ENCODE peak calls at places on chromosomes 1 and 21, in seven cellular contexts. R is kidney epithelial cell, P is A549, A is astrocyte of the cerebellum, Z is hepatocyte, M is BJ, I is foreskin fibroblast. D is an unnamed sample.

GRCh38 chr1:54409156-54410142 is 3.3 kb upstream of the SSBP3 start:
- DNase-seq in P (no peak), Z (no peak), I (no peak), R (no peak), A (no peak), M (no peak), D (peak)

GRCh38 chr1:167628754-167629515 is 1.1 kb upstream of the RCSD1 start:
- DNase-seq in P (no peak), A (no peak), Z (no peak), I (no peak), M (no peak), R (no peak), D (no peak)

GRCh38 chr21:45080232-45080631 is 5.9 kb downstream of the ADARB1 start:
- DNase-seq in R (no peak), P (no peak), M (no peak), A (no peak), Z (no peak), I (no peak), D (no peak)

GRCh38 chr1:164780863-164781262 is 221.9 kb downstream of the PBX1 start:
- DNase-seq in I (peak), P (peak), A (no peak), R (peak), M (peak), Z (peak), D (peak)

GRCh38 chr1:4600615-4601460 is 53.6 kb upstream of the AJAP1 start:
- DNase-seq in Z (no peak), P (no peak), A (no peak), I (no peak), R (no peak), M (no peak), D (no peak)

GRCh38 chr1:32612189-32612881 is 38.0 kb downstream of the ZBTB8OS start:
- DNase-seq in I (peak), Z (peak), R (peak), P (peak), A (peak), M (peak), D (peak)

GRCh38 chr1:34763142-34763781 is 3.7 kb downstream of the GJB4 start:
- DNase-seq in A (no peak), Z (peak), I (no peak), R (peak), P (peak), M (no peak), D (peak)

GRCh38 chr21:45975017-45975595 is 6.5 kb upstream of the COL6A1 start:
- DNase-seq in Z (peak), M (no peak), A (no peak), R (no peak), P (no peak), I (peak), D (no peak)

GRCh38 chr1:53902235-53902920 is 8.4 kb downstream of the DIO1 start:
- DNase-seq in Z (no peak), I (peak), M (no peak), A (no peak), R (no peak), P (no peak), D (no peak)

GRCh38 chr21:45923146-45923545 is 58.4 kb upstream of the COL6A1 start:
- DNase-seq in I (peak), R (peak), Z (peak), M (peak), A (peak), P (peak), D (peak)

GRCh38 chr1:151790940-151791651 is 796 bp upstream of the TDRKH start:
- DNase-seq in R (peak), Z (peak), M (no peak), P (peak), A (no peak), I (peak), D (peak)

GRCh38 chr1:95388041-95388440 is 154.0 kb downstream of the RWDD3 start:
- DNase-seq in I (no peak), R (no peak), P (no peak), Z (no peak), M (no peak), A (no peak), D (peak)

GRCh38 chr1:59674605-59675004 is 140.1 kb upstream of the HOOK1 start:
- DNase-seq in R (no peak), I (peak), Z (no peak), P (no peak), M (no peak), A (no peak), D (peak)

GRCh38 chr1:93638981-93639380 is 42.7 kb downstream of the BCAR3 start:
- DNase-seq in P (no peak), R (no peak), I (no peak), A (no peak), M (no peak), Z (no peak), D (no peak)

GRCh38 chr1:183259886-183260285 is 73.8 kb downstream of the LAMC2 start:
- DNase-seq in M (no peak), A (no peak), P (no peak), Z (no peak), R (no peak), I (no peak), D (no peak)

GRCh38 chr1:222634180-222635013 is 16.5 kb downstream of the MIA3 start:
- DNase-seq in I (peak), Z (peak), R (no peak), P (peak), M (peak), A (peak), D (peak)

GRCh38 chr1:158008630-158009029 is 15.2 kb downstream of the KIRREL1 start:
- DNase-seq in A (no peak), M (no peak), I (peak), R (no peak), Z (no peak), P (no peak), D (peak)

DNA sequence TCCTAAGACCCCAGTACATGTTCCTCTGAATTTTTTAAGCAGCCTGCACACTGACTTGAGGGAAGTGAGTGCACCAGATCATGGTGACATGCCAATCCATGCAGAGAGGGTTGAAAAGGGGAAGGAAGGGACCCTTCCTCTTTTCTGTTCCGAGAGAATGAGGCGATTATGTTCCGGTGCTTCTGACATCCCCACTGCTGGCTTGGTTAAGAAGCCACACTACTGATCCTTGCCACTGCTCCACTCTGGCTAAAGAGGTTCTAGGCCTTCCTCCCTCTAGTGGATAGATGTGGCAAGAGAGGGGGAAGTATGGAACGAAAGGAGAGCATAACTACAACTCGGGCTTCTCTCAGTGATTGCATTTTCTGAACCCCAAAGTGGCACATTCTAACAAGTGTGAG is 1.8 kb upstream of the CYB5R1 start:
- DNase-seq in R (peak), Z (peak), M (no peak), P (peak), I (peak), A (peak), D (peak)
- TF ChIP-seq CTCF in R (peak), Z (peak), M (peak), P (peak), I (peak), A (peak), D (peak)

GRCh38 chr1:83064589-83065242 is 934.2 kb downstream of the TTLL7 start:
- DNase-seq in A (no peak), P (no peak), Z (no peak), R (no peak), I (peak), M (no peak), D (no peak)
- H3K4me3 ChIP-seq in A (no peak), P (peak), Z (no peak), R (no peak), I (peak), M (no peak), D (no peak)

GRCh38 chr1:90612033-90612432 is 105.1 kb downstream of the BARHL2 start:
- DNase-seq in P (no peak), I (no peak), M (no peak), R (no peak), A (no peak), Z (no peak), D (no peak)

GRCh38 chr1:90613371-90613770 is 103.7 kb downstream of the BARHL2 start:
- DNase-seq in A (no peak), M (no peak), R (no peak), I (no peak), P (no peak), Z (no peak), D (no peak)

GRCh38 chr1:90616395-90616794 is 100.7 kb downstream of the BARHL2 start:
- DNase-seq in M (no peak), A (no peak), P (no peak), R (no peak), Z (peak), I (no peak), D (peak)

GRCh38 chr1:90614872-90615271 is 102.2 kb downstream of the BARHL2 start:
- DNase-seq in I (no peak), P (no peak), R (no peak), A (no peak), Z (no peak), M (no peak), D (no peak)
- TF ChIP-seq CTCF in I (no peak), P (no peak), R (peak), A (peak), Z (peak), M (peak), D (peak)

DNA sequence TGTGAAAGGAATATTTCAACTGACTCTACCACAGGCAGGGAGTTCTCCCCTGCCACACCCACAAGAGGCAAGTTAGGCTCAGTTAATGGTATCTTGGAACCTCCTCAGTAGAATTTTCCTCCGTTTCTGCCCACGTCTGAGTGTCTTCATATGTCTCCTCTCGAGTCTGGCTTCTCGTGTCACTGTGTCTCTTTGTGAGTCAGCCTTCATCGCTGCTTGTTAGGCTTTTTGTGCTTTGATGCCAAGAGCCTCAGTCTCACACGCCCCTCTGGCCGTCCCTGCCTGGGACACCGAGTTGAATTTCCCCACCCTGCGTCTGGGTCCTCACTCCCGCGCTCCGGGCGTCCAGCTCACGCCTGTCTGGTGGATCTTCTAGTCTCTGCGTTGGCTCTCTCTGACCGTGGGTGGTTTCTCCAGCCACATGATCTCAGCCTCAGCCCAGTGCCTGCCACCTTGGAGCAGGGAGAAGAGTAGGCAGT is 125.7 kb upstream of the GADD45A start:
- DNase-seq in R (no peak), A (no peak), Z (no peak), P (peak), I (peak), M (peak), D (peak)
- H3K4me3 ChIP-seq in R (no peak), A (no peak), Z (no peak), P (peak), I (peak), M (peak), D (no peak)

GRCh38 chr1:168687796-168688195 is 41.2 kb downstream of the DPT start:
- DNase-seq in M (no peak), P (no peak), A (no peak), I (no peak), R (no peak), Z (peak), D (peak)
- TF ChIP-seq CTCF in M (no peak), P (no peak), A (no peak), I (no peak), R (no peak), Z (peak), D (peak)

DNA sequence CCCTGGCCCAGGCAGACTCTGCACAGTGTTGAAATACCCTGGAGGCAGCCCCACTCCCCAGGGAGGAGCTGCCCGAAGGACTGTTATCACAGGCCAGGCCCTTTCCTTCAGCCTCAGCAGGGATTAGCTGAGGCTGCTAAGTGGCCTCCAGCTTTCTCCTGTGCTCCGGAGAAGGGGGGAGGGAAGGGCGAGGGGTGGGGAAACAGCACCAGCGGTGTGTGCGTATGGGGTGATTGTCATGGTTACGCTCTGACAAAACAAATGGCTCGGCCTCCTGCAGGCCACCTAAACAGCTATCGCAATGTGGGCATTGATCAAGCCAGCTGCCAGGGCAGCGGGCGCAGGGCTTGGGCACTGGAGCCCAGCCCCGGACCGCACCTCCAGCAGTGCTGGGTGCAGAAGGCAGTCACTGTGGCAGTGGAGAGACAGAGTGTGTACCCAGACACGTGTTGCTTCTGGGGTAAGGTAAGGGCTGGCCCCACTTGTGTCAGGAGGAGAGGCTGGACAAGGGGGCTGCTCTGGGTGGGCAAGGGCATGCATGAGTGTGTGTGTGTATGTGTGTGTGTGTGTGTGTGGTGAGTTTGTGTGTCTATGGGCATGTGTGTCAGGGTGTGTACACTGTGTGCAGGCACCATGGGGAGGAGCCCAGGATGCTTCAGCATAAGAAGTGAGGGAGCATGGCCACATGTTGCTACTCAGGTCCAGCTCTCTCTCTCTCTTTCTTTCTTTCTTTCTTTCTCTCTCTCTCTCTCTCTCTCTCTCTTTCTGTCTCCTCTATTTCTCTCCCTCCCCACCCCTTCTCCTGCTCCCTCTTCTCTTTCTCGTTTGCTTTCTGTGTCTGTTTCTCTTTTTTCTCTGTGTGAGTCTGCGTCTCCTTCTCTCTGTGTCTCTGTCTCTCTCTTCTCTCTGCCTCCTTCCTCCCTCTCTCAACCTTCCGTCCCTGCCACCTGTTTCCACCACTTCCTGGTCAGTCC is at the start of gene VWA5B1:
- DNase-seq in A (no peak), Z (peak), P (no peak), R (no peak), I (no peak), M (no peak), D (no peak)
- H3K4me3 ChIP-seq in A (no peak), Z (peak), P (no peak), R (peak), I (no peak), M (no peak), D (no peak)

DNA sequence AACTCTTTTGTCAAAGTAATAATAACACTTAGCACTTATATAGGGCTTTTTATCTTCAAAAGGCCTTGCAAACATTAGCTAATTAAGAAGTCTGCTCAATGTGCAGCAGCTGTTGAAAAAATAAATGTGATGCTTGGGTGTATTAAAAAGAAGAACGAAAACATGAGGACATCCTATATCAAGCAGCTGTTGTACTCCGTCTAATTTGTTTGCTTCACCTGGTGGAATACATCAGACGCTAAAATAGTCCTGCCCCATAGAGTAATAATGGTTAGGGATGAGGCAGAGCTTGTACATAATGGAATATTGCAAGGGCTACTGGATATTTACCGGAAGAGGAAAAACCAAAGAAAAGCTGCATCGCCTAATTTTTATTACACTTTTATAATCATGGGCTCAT is 299.6 kb downstream of the ST6GALNAC3 start:
- DNase-seq in P (no peak), Z (no peak), A (no peak), R (no peak), I (no peak), M (no peak), D (no peak)
- TF ChIP-seq CTCF in P (no peak), Z (no peak), A (no peak), R (no peak), I (no peak), M (no peak), D (no peak)

GRCh38 chr1:214192825-214193643 is 87.9 kb upstream of the SMYD2 start:
- DNase-seq in I (no peak), A (no peak), R (no peak), M (no peak), P (no peak), Z (no peak), D (no peak)
- H3K4me3 ChIP-seq in I (no peak), A (no peak), R (no peak), M (no peak), P (no peak), Z (no peak), D (no peak)